ENCODE peak calls at places on chromosomes 11 and 22, in ten cellular contexts. One of them, this sample, is unnamed.

GRCh38 chr11:13687271-13687670 is 18.8 kb downstream of the FAR1 start:
- DNase-seq in kidney: no peak
- DNase-seq in heart right ventricle: no peak
- DNase-seq in fibroblast of lung: peak
- DNase-seq in coronary artery: no peak
- DNase-seq in brain microvascular endothelial cell: no peak
- DNase-seq in prostate gland: no peak
- DNase-seq in lower lobe of right lung: no peak
- DNase-seq in heart left ventricle: no peak
- DNase-seq in adrenal gland: no peak
- DNase-seq in this sample: no peak

GRCh38 chr11:12724301-12725046 is 50.3 kb downstream of the TEAD1 start:
- DNase-seq in brain microvascular endothelial cell: peak
- DNase-seq in prostate gland: peak
- DNase-seq in fibroblast of lung: peak
- DNase-seq in heart right ventricle: peak
- DNase-seq in lower lobe of right lung: peak
- DNase-seq in heart left ventricle: peak
- DNase-seq in coronary artery: no peak
- DNase-seq in kidney: peak
- DNase-seq in adrenal gland: peak
- DNase-seq in this sample: peak

GRCh38 chr11:36945384-36945783 is 347.3 kb upstream of the RAG2 start:
- DNase-seq in prostate gland: no peak
- DNase-seq in adrenal gland: no peak
- DNase-seq in heart left ventricle: no peak
- DNase-seq in brain microvascular endothelial cell: no peak
- DNase-seq in heart right ventricle: no peak
- DNase-seq in lower lobe of right lung: no peak
- DNase-seq in coronary artery: no peak
- DNase-seq in fibroblast of lung: no peak
- DNase-seq in kidney: no peak
- DNase-seq in this sample: no peak

GRCh38 chr11:267491-267994 is 10.7 kb upstream of the NLRP6 start:
- DNase-seq in fibroblast of lung: no peak
- DNase-seq in brain microvascular endothelial cell: no peak
- DNase-seq in heart left ventricle: peak
- DNase-seq in prostate gland: peak
- DNase-seq in kidney: peak
- DNase-seq in lower lobe of right lung: peak
- DNase-seq in heart right ventricle: no peak
- DNase-seq in adrenal gland: peak
- DNase-seq in coronary artery: no peak
- DNase-seq in this sample: peak

GRCh38 chr11:47305734-47306483 is 36.0 kb downstream of the MADD start:
- DNase-seq in fibroblast of lung: no peak
- DNase-seq in heart right ventricle: peak
- DNase-seq in coronary artery: peak
- DNase-seq in kidney: peak
- DNase-seq in prostate gland: peak
- DNase-seq in lower lobe of right lung: no peak
- DNase-seq in brain microvascular endothelial cell: peak
- DNase-seq in adrenal gland: peak
- DNase-seq in heart left ventricle: peak
- DNase-seq in this sample: peak

GRCh38 chr11:74717211-74717997 is 13.8 kb downstream of the CHRDL2 start:
- DNase-seq in heart right ventricle: no peak
- DNase-seq in fibroblast of lung: no peak
- DNase-seq in prostate gland: no peak
- DNase-seq in heart left ventricle: no peak
- DNase-seq in coronary artery: no peak
- DNase-seq in brain microvascular endothelial cell: no peak
- DNase-seq in lower lobe of right lung: no peak
- DNase-seq in kidney: no peak
- DNase-seq in adrenal gland: no peak
- DNase-seq in this sample: no peak

GRCh38 chr11:94731921-94732601 is 36.1 kb upstream of the AMOTL1 start:
- DNase-seq in kidney: no peak
- DNase-seq in coronary artery: no peak
- DNase-seq in heart right ventricle: peak
- DNase-seq in brain microvascular endothelial cell: peak
- DNase-seq in heart left ventricle: peak
- DNase-seq in adrenal gland: peak
- DNase-seq in lower lobe of right lung: no peak
- DNase-seq in prostate gland: no peak
- DNase-seq in fibroblast of lung: peak
- DNase-seq in this sample: peak

GRCh38 chr11:18066626-18067025 is 20.6 kb upstream of the TPH1 start:
- DNase-seq in lower lobe of right lung: no peak
- DNase-seq in coronary artery: no peak
- DNase-seq in brain microvascular endothelial cell: no peak
- DNase-seq in heart left ventricle: no peak
- DNase-seq in kidney: no peak
- DNase-seq in heart right ventricle: no peak
- DNase-seq in adrenal gland: no peak
- DNase-seq in fibroblast of lung: peak
- DNase-seq in prostate gland: no peak
- DNase-seq in this sample: no peak

GRCh38 chr11:109911488-109911887 is 181.7 kb upstream of the ZC3H12C start:
- DNase-seq in prostate gland: no peak
- DNase-seq in coronary artery: no peak
- DNase-seq in heart left ventricle: no peak
- DNase-seq in brain microvascular endothelial cell: no peak
- DNase-seq in adrenal gland: no peak
- DNase-seq in heart right ventricle: no peak
- DNase-seq in kidney: no peak
- DNase-seq in fibroblast of lung: no peak
- DNase-seq in lower lobe of right lung: no peak
- DNase-seq in this sample: no peak
- TF ChIP-seq CTCF in prostate gland: no peak
- TF ChIP-seq CTCF in coronary artery: no peak
- TF ChIP-seq CTCF in heart left ventricle: no peak
- TF ChIP-seq CTCF in brain microvascular endothelial cell: no peak
- TF ChIP-seq CTCF in adrenal gland: no peak
- TF ChIP-seq CTCF in heart right ventricle: no peak
- TF ChIP-seq CTCF in kidney: no peak
- TF ChIP-seq CTCF in fibroblast of lung: no peak
- TF ChIP-seq CTCF in lower lobe of right lung: no peak
- TF ChIP-seq CTCF in this sample: no peak

GRCh38 chr22:35904332-35904692 is 124.3 kb downstream of the RBFOX2 start:
- DNase-seq in heart right ventricle: no peak
- DNase-seq in adrenal gland: no peak
- DNase-seq in coronary artery: no peak
- DNase-seq in prostate gland: no peak
- DNase-seq in heart left ventricle: no peak
- DNase-seq in kidney: no peak
- DNase-seq in lower lobe of right lung: no peak
- DNase-seq in brain microvascular endothelial cell: no peak
- DNase-seq in fibroblast of lung: no peak
- DNase-seq in this sample: no peak

GRCh38 chr22:35905894-35906293 is 122.7 kb downstream of the RBFOX2 start:
- DNase-seq in heart right ventricle: no peak
- DNase-seq in prostate gland: no peak
- DNase-seq in coronary artery: no peak
- DNase-seq in lower lobe of right lung: no peak
- DNase-seq in fibroblast of lung: peak
- DNase-seq in brain microvascular endothelial cell: no peak
- DNase-seq in kidney: no peak
- DNase-seq in adrenal gland: no peak
- DNase-seq in heart left ventricle: no peak
- DNase-seq in this sample: peak

GRCh38 chr22:35903571-35904331 is 124.9 kb downstream of the RBFOX2 start:
- DNase-seq in prostate gland: no peak
- DNase-seq in heart right ventricle: no peak
- DNase-seq in brain microvascular endothelial cell: no peak
- DNase-seq in adrenal gland: no peak
- DNase-seq in lower lobe of right lung: no peak
- DNase-seq in kidney: no peak
- DNase-seq in fibroblast of lung: no peak
- DNase-seq in heart left ventricle: no peak
- DNase-seq in coronary artery: no peak
- DNase-seq in this sample: peak

GRCh38 chr22:35900483-35901168 is 128.0 kb downstream of the RBFOX2 start:
- DNase-seq in adrenal gland: no peak
- DNase-seq in fibroblast of lung: peak
- DNase-seq in kidney: no peak
- DNase-seq in lower lobe of right lung: no peak
- DNase-seq in prostate gland: no peak
- DNase-seq in heart right ventricle: no peak
- DNase-seq in heart left ventricle: no peak
- DNase-seq in coronary artery: no peak
- DNase-seq in brain microvascular endothelial cell: peak
- DNase-seq in this sample: peak

DNA sequence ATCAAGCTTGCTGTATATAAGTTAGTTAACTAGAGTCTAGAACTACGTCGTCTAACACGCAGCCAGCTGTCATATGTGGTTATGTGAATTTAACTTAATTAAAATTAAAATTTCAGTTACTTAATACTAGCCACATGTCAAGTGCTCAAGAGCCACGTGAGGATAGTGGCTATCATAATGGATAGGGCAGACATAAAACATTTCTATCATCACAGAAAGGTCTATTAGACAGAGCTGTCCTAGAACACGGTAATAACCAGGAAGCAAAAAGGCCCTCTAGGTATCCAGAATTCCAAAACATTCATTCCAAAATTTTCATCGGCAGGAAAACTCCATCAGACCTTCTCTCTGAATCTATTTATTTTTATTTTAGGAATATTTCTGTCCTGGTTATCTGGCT is 123.9 kb downstream of the RBFOX2 start:
- DNase-seq in heart left ventricle: no peak
- DNase-seq in lower lobe of right lung: no peak
- DNase-seq in heart right ventricle: no peak
- DNase-seq in brain microvascular endothelial cell: no peak
- DNase-seq in prostate gland: no peak
- DNase-seq in fibroblast of lung: no peak
- DNase-seq in coronary artery: no peak
- DNase-seq in kidney: no peak
- DNase-seq in adrenal gland: no peak
- DNase-seq in this sample: no peak
- H3K27ac ChIP-seq in heart left ventricle: peak
- H3K27ac ChIP-seq in lower lobe of right lung: no peak
- H3K27ac ChIP-seq in heart right ventricle: peak
- H3K27ac ChIP-seq in brain microvascular endothelial cell: no peak
- H3K27ac ChIP-seq in prostate gland: no peak
- H3K27ac ChIP-seq in fibroblast of lung: no peak
- H3K27ac ChIP-seq in coronary artery: no peak
- H3K27ac ChIP-seq in kidney: no peak
- H3K27ac ChIP-seq in adrenal gland: no peak
- H3K27ac ChIP-seq in this sample: peak

GRCh38 chr11:23540101-23540561 is 679.9 kb upstream of the CCDC179 start:
- DNase-seq in heart right ventricle: no peak
- DNase-seq in adrenal gland: no peak
- DNase-seq in kidney: no peak
- DNase-seq in coronary artery: no peak
- DNase-seq in prostate gland: no peak
- DNase-seq in brain microvascular endothelial cell: peak
- DNase-seq in lower lobe of right lung: no peak
- DNase-seq in fibroblast of lung: peak
- DNase-seq in heart left ventricle: no peak
- DNase-seq in this sample: peak
- TF ChIP-seq CTCF in heart right ventricle: peak
- TF ChIP-seq CTCF in adrenal gland: peak
- TF ChIP-seq CTCF in kidney: peak
- TF ChIP-seq CTCF in coronary artery: peak
- TF ChIP-seq CTCF in prostate gland: peak
- TF ChIP-seq CTCF in brain microvascular endothelial cell: peak
- TF ChIP-seq CTCF in lower lobe of right lung: peak
- TF ChIP-seq CTCF in fibroblast of lung: peak
- TF ChIP-seq CTCF in heart left ventricle: peak
- TF ChIP-seq CTCF in this sample: peak

GRCh38 chr22:49657275-49657973 is 170.2 kb downstream of the BRD1 start:
- DNase-seq in fibroblast of lung: no peak
- DNase-seq in brain microvascular endothelial cell: no peak
- DNase-seq in heart right ventricle: peak
- DNase-seq in kidney: peak
- DNase-seq in lower lobe of right lung: peak
- DNase-seq in heart left ventricle: peak
- DNase-seq in adrenal gland: peak
- DNase-seq in prostate gland: peak
- DNase-seq in coronary artery: no peak
- DNase-seq in this sample: no peak
- H3K27ac ChIP-seq in fibroblast of lung: no peak
- H3K27ac ChIP-seq in brain microvascular endothelial cell: no peak
- H3K27ac ChIP-seq in heart right ventricle: peak
- H3K27ac ChIP-seq in kidney: peak
- H3K27ac ChIP-seq in lower lobe of right lung: peak
- H3K27ac ChIP-seq in heart left ventricle: peak
- H3K27ac ChIP-seq in adrenal gland: no peak
- H3K27ac ChIP-seq in prostate gland: peak
- H3K27ac ChIP-seq in coronary artery: peak
- H3K27ac ChIP-seq in this sample: no peak

DNA sequence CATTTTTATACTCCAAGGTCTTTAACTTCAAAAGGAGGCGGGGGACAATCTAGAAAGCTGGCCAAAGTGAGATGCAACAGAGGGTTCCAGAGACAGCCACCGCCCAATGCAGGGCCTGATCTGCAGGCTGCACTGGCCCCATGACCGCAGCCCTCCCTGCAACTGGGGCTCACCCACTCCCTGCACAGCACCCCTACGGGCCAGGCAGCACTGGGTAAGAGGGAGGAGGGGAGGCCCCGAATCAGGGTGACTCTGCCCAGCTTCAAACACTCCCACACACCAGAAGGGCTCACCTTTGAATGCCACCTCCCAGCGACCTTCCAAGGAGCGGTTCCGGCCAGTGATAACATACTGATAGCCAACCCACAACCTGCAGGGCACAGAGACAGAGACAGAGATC is 59.3 kb downstream of the DGCR2 start:
- DNase-seq in heart right ventricle: no peak
- DNase-seq in adrenal gland: peak
- DNase-seq in heart left ventricle: no peak
- DNase-seq in lower lobe of right lung: peak
- DNase-seq in fibroblast of lung: no peak
- DNase-seq in prostate gland: no peak
- DNase-seq in coronary artery: peak
- DNase-seq in kidney: peak
- DNase-seq in brain microvascular endothelial cell: no peak
- DNase-seq in this sample: no peak
- TF ChIP-seq CTCF in heart right ventricle: no peak
- TF ChIP-seq CTCF in adrenal gland: no peak
- TF ChIP-seq CTCF in heart left ventricle: no peak
- TF ChIP-seq CTCF in lower lobe of right lung: no peak
- TF ChIP-seq CTCF in fibroblast of lung: no peak
- TF ChIP-seq CTCF in prostate gland: no peak
- TF ChIP-seq CTCF in coronary artery: no peak
- TF ChIP-seq CTCF in kidney: no peak
- TF ChIP-seq CTCF in brain microvascular endothelial cell: no peak
- TF ChIP-seq CTCF in this sample: no peak

GRCh38 chr11:68264741-68265540 is 6.8 kb downstream of the C11orf24 start:
- DNase-seq in prostate gland: no peak
- DNase-seq in brain microvascular endothelial cell: no peak
- DNase-seq in adrenal gland: no peak
- DNase-seq in kidney: no peak
- DNase-seq in lower lobe of right lung: no peak
- DNase-seq in coronary artery: no peak
- DNase-seq in heart right ventricle: no peak
- DNase-seq in heart left ventricle: no peak
- DNase-seq in fibroblast of lung: no peak
- DNase-seq in this sample: no peak
- H3K27ac ChIP-seq in prostate gland: no peak
- H3K27ac ChIP-seq in brain microvascular endothelial cell: no peak
- H3K27ac ChIP-seq in adrenal gland: no peak
- H3K27ac ChIP-seq in kidney: no peak
- H3K27ac ChIP-seq in lower lobe of right lung: no peak
- H3K27ac ChIP-seq in coronary artery: no peak
- H3K27ac ChIP-seq in heart right ventricle: no peak
- H3K27ac ChIP-seq in heart left ventricle: no peak
- H3K27ac ChIP-seq in fibroblast of lung: no peak
- H3K27ac ChIP-seq in this sample: no peak

GRCh38 chr11:110367571-110367970 is 62.2 kb upstream of the FDX1 start:
- DNase-seq in kidney: no peak
- DNase-seq in prostate gland: no peak
- DNase-seq in brain microvascular endothelial cell: no peak
- DNase-seq in coronary artery: no peak
- DNase-seq in adrenal gland: no peak
- DNase-seq in heart right ventricle: no peak
- DNase-seq in fibroblast of lung: no peak
- DNase-seq in heart left ventricle: no peak
- DNase-seq in lower lobe of right lung: no peak
- DNase-seq in this sample: no peak
- TF ChIP-seq CTCF in kidney: no peak
- TF ChIP-seq CTCF in prostate gland: no peak
- TF ChIP-seq CTCF in brain microvascular endothelial cell: no peak
- TF ChIP-seq CTCF in coronary artery: no peak
- TF ChIP-seq CTCF in adrenal gland: no peak
- TF ChIP-seq CTCF in heart right ventricle: peak
- TF ChIP-seq CTCF in fibroblast of lung: no peak
- TF ChIP-seq CTCF in heart left ventricle: peak
- TF ChIP-seq CTCF in lower lobe of right lung: no peak
- TF ChIP-seq CTCF in this sample: peak

This sample was measured in PC-9.